ENCODE peak calls at places on chromosomes 4 and X, in seven cellular contexts. X, S, O, Q, W, A and Z are unnamed samples. For H3K36me3, the result is how much of the 10 kb centered on the place peaks cover.

GRCh38 chr4:7723625-7724024 is 216.0 kb downstream of the AFAP1 start:
- DNase-seq in X (no peak), S (no peak), O (no peak), Q (no peak), W (no peak), A (no peak), Z (no peak)

GRCh38 chr4:122584517-122584916 is 36.3 kb downstream of the IL21 start:
- DNase-seq in X (no peak), S (no peak), O (no peak), Q (no peak), W (no peak), A (no peak), Z (no peak)

GRCh38 chr4:54727346-54727745 is 69.6 kb downstream of the KIT start:
- DNase-seq in X (no peak), S (no peak), O (no peak), Q (no peak), W (no peak), A (no peak), Z (no peak)

GRCh38 chr4:89753601-89754066 is 83.3 kb downstream of the SNCA start:
- DNase-seq in X (peak), S (no peak), O (no peak), Q (no peak), W (peak), A (no peak), Z (no peak)

GRCh38 chr4:85812776-85813175 is 337.8 kb downstream of the ARHGAP24 start:
- DNase-seq in X (no peak), S (no peak), O (no peak), Q (no peak), W (no peak), A (no peak), Z (no peak)

GRCh38 chr4:142953171-142953570 is 107.1 kb upstream of the INPP4B start:
- DNase-seq in X (no peak), S (no peak), O (no peak), Q (no peak), W (no peak), A (no peak), Z (no peak)

GRCh38 chrX:66863721-66864120 is 224.8 kb upstream of the EDA2R start:
- DNase-seq in X (peak), S (no peak), O (no peak), Q (no peak), W (no peak), A (no peak), Z (peak)

GRCh38 chrX:134396174-134396573 is 63.8 kb upstream of the HPRT1 start:
- DNase-seq in X (no peak), S (no peak), O (peak), Q (no peak), W (no peak), A (no peak), Z (no peak)

GRCh38 chr4:8290701-8290970 is 21.1 kb downstream of the HTRA3 start:
- DNase-seq in X (no peak), S (no peak), O (no peak), Q (no peak), W (no peak), A (peak), Z (no peak)

GRCh38 chr4:173181769-173182374 is 13.3 kb downstream of the GALNT7 start:
- DNase-seq in X (no peak), S (no peak), O (no peak), Q (no peak), W (no peak), A (no peak), Z (no peak)

GRCh38 chr4:104494822-104495559 is at the start of gene CXXC4:
- DNase-seq in X (peak), S (peak), O (peak), Q (no peak), W (peak), A (peak), Z (peak)

GRCh38 chrX:133542476-133542875 is 127.2 kb upstream of the GPC4 start:
- DNase-seq in X (no peak), S (no peak), O (no peak), Q (no peak), W (no peak), A (no peak), Z (no peak)

GRCh38 chr4:28523791-28524190 is 1663.2 kb downstream of the STIM2 start:
- DNase-seq in X (no peak), S (no peak), O (no peak), Q (no peak), W (no peak), A (no peak), Z (no peak)

GRCh38 chrX:39946822-39947221 is 150.9 kb downstream of the BCOR start:
- DNase-seq in X (no peak), S (no peak), O (no peak), Q (no peak), W (no peak), A (peak), Z (no peak)

GRCh38 chrX:105190252-105190853 is 30.1 kb downstream of the TEX13A start:
- DNase-seq in X (peak), S (no peak), O (peak), Q (peak), W (no peak), A (no peak), Z (no peak)

GRCh38 chr4:128384091-128384520 is 96.5 kb upstream of the PGRMC2 start:
- DNase-seq in X (no peak), S (no peak), O (no peak), Q (no peak), W (no peak), A (no peak), Z (no peak)

GRCh38 chr4:188722911-188723310 is 583.7 kb downstream of the TRIML1 start:
- DNase-seq in X (no peak), S (no peak), O (no peak), Q (no peak), W (no peak), A (no peak), Z (no peak)

GRCh38 chr4:43130228-43131021 is 237.9 kb downstream of the GRXCR1 start:
- DNase-seq in X (no peak), S (no peak), O (peak), Q (no peak), W (no peak), A (no peak), Z (no peak)

GRCh38 chr4:127641524-127641923 is 8.8 kb downstream of the INTU start:
- DNase-seq in X (no peak), S (no peak), O (no peak), Q (no peak), W (no peak), A (no peak), Z (no peak)

GRCh38 chr4:183396187-183396738 is 48.2 kb upstream of the CDKN2AIP start:
- DNase-seq in X (no peak), S (no peak), O (no peak), Q (no peak), W (no peak), A (no peak), Z (no peak)

GRCh38 chr4:173529505-173530325 is at the start of gene HAND2:
- DNase-seq in X (no peak), S (no peak), O (peak), Q (no peak), W (no peak), A (no peak), Z (no peak)

GRCh38 chr4:31089815-31090214 is 369.6 kb downstream of the PCDH7 start:
- DNase-seq in X (peak), S (no peak), O (no peak), Q (no peak), W (no peak), A (no peak), Z (peak)

GRCh38 chr4:38231626-38232025 is 271.4 kb downstream of the PTTG2 start:
- DNase-seq in X (no peak), S (no peak), O (no peak), Q (no peak), W (no peak), A (no peak), Z (peak)

GRCh38 chr4:184288451-184289178 is 70.9 kb upstream of the ENPP6 start:
- DNase-seq in X (peak), S (no peak), O (no peak), Q (no peak), W (no peak), A (no peak), Z (peak)

GRCh38 chr4:121011138-121011537 is 61.2 kb downstream of the NDNF start:
- DNase-seq in X (no peak), S (no peak), O (peak), Q (no peak), W (no peak), A (no peak), Z (no peak)

GRCh38 chr4:67776746-67777145 is 22.6 kb upstream of the GNRHR start:
- DNase-seq in X (no peak), S (no peak), O (peak), Q (no peak), W (no peak), A (no peak), Z (no peak)

GRCh38 chr4:159229164-159229563 is 126.3 kb downstream of the RAPGEF2 start:
- DNase-seq in X (no peak), S (no peak), O (peak), Q (no peak), W (peak), A (no peak), Z (no peak)

GRCh38 chr4:138845664-138846063 is 169.9 kb upstream of the NOCT start:
- DNase-seq in X (no peak), S (no peak), O (no peak), Q (no peak), W (no peak), A (no peak), Z (no peak)

GRCh38 chr4:158042591-158043030 is 130.2 kb downstream of the GASK1B start:
- DNase-seq in X (no peak), S (no peak), O (no peak), Q (no peak), W (no peak), A (no peak), Z (no peak)

GRCh38 chrX:13742397-13743176 is 8.0 kb downstream of the OFD1 start:
- DNase-seq in X (no peak), S (no peak), O (peak), Q (no peak), W (peak), A (no peak), Z (no peak)

GRCh38 chr4:99159699-99160098 is 15.6 kb upstream of the ADH4 start:
- DNase-seq in X (no peak), S (no peak), O (no peak), Q (no peak), W (peak), A (no peak), Z (no peak)

GRCh38 chr4:111781611-111782010 is 363.6 kb upstream of the FAM241A start:
- DNase-seq in X (no peak), S (no peak), O (no peak), Q (no peak), W (peak), A (no peak), Z (no peak)

GRCh38 chrX:115589419-115589818 is 28.4 kb downstream of the PLS3 start:
- DNase-seq in X (no peak), S (no peak), O (no peak), Q (no peak), W (no peak), A (no peak), Z (no peak)

GRCh38 chrX:115595049-115595448 is 34.1 kb downstream of the PLS3 start:
- DNase-seq in X (no peak), S (no peak), O (no peak), Q (no peak), W (no peak), A (no peak), Z (no peak)

GRCh38 chrX:115591856-115592842 is 31.2 kb downstream of the PLS3 start:
- DNase-seq in X (no peak), S (no peak), O (no peak), Q (no peak), W (no peak), A (no peak), Z (no peak)

GRCh38 chrX:115591420-115591819 is 30.4 kb downstream of the PLS3 start:
- DNase-seq in X (no peak), S (no peak), O (no peak), Q (no peak), W (no peak), A (no peak), Z (no peak)

GRCh38 chrX:115592997-115593734 is 32.2 kb downstream of the PLS3 start:
- DNase-seq in X (peak), S (no peak), O (peak), Q (no peak), W (no peak), A (no peak), Z (no peak)
- H3K4me3 ChIP-seq in X (no peak), S (peak), O (no peak), Q (no peak), W (no peak), A (no peak), Z (no peak)

GRCh38 chr4:4460759-4461158 is 73.9 kb downstream of the NSG1 start:
- DNase-seq in X (no peak), S (no peak), O (no peak), Q (no peak), W (no peak), A (no peak), Z (no peak)

GRCh38 chr4:4457803-4458550 is 71.1 kb downstream of the NSG1 start:
- DNase-seq in X (no peak), S (no peak), O (peak), Q (no peak), W (no peak), A (no peak), Z (no peak)

GRCh38 chr4:4456816-4457578 is 70.1 kb downstream of the NSG1 start:
- DNase-seq in X (no peak), S (no peak), O (no peak), Q (no peak), W (no peak), A (no peak), Z (no peak)

GRCh38 chr4:4456351-4456750 is 69.4 kb downstream of the NSG1 start:
- DNase-seq in X (no peak), S (no peak), O (no peak), Q (no peak), W (peak), A (no peak), Z (no peak)

DNA sequence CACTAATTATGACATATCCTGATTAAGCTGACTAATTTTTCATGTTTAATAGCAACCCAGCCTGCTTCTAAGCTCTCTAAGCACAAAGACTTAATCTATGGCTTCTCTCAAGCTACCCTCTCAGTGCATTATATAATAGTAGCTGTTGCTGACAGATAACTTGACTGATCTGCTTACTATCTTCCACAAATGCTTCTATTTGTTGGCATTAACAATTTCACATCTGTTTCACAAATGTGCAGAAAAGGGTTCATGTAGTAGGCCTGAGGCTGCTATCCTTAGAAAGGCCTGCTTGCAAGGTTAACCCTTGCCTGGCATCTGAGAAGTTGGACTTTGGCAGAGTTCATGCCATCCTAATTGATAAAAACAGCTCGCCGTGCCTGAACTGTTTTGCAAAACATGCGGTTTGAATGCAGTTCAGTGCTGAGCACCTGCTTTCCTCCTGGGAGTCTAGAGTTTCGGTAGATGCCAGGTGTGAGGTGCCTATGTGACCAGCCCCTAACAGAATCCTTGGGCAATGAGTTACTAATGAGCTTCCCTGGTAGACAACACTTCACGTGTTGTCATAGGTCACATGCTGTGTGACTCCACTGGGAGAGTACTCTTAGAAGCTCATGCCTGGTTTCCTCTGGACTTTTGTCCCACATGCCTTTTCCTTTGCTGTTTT is 68.4 kb downstream of the NSG1 start:
- DNase-seq in X (no peak), S (no peak), O (no peak), Q (no peak), W (no peak), A (no peak), Z (no peak)
- H3K36me3 ChIP-seq in X (under half), S (under half), O (under half), Q (under half), W (under half), A (half or more), Z (half or more)

DNA sequence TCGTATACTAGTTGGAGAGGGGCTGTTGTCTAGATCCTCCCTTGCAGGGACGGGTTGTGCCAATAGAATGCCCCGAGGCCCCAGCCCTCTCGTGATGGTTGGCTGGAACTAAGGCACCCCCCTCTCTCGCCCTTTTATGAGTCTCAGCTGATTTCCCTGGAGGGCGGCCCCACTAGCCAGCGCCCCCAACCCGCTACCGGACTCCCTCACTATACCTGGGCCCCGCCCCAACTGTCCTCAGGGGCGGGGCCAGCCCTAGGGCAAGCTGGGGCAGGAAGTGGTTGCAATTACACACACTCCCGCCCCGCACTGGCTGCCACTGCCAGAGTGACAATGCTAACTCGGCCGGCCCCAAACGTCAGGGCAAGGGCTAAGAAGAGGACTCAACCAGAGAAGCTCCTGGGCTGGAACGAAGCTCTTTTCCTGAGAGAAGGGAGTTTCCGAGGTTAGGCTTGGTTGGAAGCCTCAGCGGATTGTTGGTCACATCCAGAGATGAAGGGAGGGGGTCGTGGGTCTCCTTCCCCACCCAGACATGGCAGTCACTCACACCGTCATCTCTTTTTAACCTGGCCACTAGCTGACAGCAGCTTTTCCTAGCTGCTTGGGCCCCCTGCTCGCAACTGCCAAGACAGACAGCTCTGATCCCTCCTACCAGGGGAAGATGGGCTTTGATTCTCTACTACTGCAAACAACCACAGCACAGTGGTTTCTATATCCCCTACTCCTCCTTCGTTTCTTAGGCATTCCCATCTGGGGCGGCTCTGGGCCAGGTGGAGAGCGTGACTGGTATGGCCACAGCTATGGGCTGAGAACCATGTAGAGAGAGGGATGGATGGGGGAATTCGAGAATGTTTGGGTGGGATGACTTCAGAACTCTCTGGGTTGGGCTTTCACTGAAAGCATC is 21.0 kb upstream of the BCORL1 start:
- DNase-seq in X (peak), S (peak), O (peak), Q (no peak), W (peak), A (peak), Z (peak)
- TF ChIP-seq POLR2AphosphoS5 in X (peak), S (no peak), O (no peak), Q (peak), W (no peak), A (peak), Z (no peak)

GRCh38 chr4:177441803-177442622 is at the start of gene AGA:
- DNase-seq in X (peak), S (peak), O (peak), Q (peak), W (peak), A (peak), Z (peak)

GRCh38 chr4:177442623-177443155 is 452 bp upstream of the AGA start:
- DNase-seq in X (no peak), S (no peak), O (no peak), Q (peak), W (peak), A (no peak), Z (no peak)

GRCh38 chr4:177447417-177448004 is 5.3 kb upstream of the AGA start:
- DNase-seq in X (no peak), S (no peak), O (no peak), Q (no peak), W (no peak), A (no peak), Z (no peak)

GRCh38 chr4:177446571-177446970 is 4.3 kb upstream of the AGA start:
- DNase-seq in X (no peak), S (no peak), O (no peak), Q (no peak), W (no peak), A (no peak), Z (no peak)

GRCh38 chr4:177444911-177445736 is 2.9 kb upstream of the AGA start:
- DNase-seq in X (no peak), S (no peak), O (peak), Q (no peak), W (no peak), A (no peak), Z (no peak)
- H3K4me3 ChIP-seq in X (no peak), S (no peak), O (peak), Q (no peak), W (no peak), A (no peak), Z (no peak)

DNA sequence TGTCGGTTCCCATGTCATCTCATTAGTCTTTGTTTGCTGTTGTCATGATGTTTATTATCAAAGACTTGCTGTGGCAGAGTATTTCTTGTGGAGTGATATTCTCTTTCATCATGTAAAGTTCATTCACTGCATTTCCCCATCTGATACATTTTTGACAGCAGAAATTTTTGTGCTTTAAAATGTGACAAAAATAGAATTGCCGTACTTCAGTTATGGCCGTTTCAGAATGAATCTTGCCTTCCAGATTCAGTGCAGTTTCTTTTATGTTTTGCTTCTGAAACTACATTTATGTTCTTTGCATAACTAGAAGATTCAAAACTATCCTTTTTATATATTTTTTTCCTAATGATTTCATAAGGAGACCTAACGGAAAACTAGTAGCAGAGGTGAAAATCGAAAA is 10.0 kb downstream of the CSTF2 start:
- DNase-seq in X (no peak), S (no peak), O (no peak), Q (no peak), W (no peak), A (no peak), Z (no peak)
- H3K36me3 ChIP-seq in X (under half), S (under half), O (under half), Q (under half), W (under half), A (half or more), Z (half or more)